ENCODE peak calls at places on chromosomes 11 and 22, in four cellular contexts. O is bronchial epithelial cell, Y is Peyer's patch, X is T-helper 9 cell. P is an unnamed sample.

GRCh38 chr11:94974178-94974577 is 669 bp downstream of the KDM4D start:
- DNase-seq in O (no peak), Y (no peak), X (no peak), P (no peak)

GRCh38 chr11:62544521-62545436 is 1.8 kb downstream of the AHNAK start:
- DNase-seq in O (peak), Y (peak), X (no peak), P (peak)

GRCh38 chr11:117425679-117426296 is 98.1 kb downstream of the CEP164 start:
- DNase-seq in O (no peak), Y (no peak), X (no peak), P (no peak)

GRCh38 chr11:129853508-129854228 is 38.0 kb downstream of the TMEM45B start:
- DNase-seq in O (peak), Y (peak), X (peak), P (peak)

GRCh38 chr11:61596539-61596938 is 15.7 kb upstream of the SYT7 start:
- DNase-seq in O (no peak), Y (no peak), X (no peak), P (no peak)

GRCh38 chr11:131685906-131686305 is 315.5 kb downstream of the NTM start:
- DNase-seq in O (no peak), Y (no peak), X (no peak), P (no peak)

GRCh38 chr11:61054927-61055562 is 47.2 kb upstream of the CD5 start:
- DNase-seq in O (no peak), Y (peak), X (no peak), P (no peak)

GRCh38 chr22:46100401-46101105 is 49.8 kb upstream of the PPARA start:
- DNase-seq in O (no peak), Y (no peak), X (no peak), P (no peak)

GRCh38 chr11:74055938-74056337 is 47.1 kb upstream of the UCP3 start:
- DNase-seq in O (peak), Y (no peak), X (no peak), P (no peak)

GRCh38 chr11:74086242-74086884 is 77.5 kb upstream of the UCP3 start:
- DNase-seq in O (no peak), Y (no peak), X (no peak), P (no peak)

GRCh38 chr11:99773646-99774045 is 752.9 kb downstream of the CNTN5 start:
- DNase-seq in O (no peak), Y (no peak), X (no peak), P (no peak)

GRCh38 chr11:122681731-122682130 is 26.2 kb downstream of the UBASH3B start:
- DNase-seq in O (no peak), Y (no peak), X (no peak), P (no peak)

GRCh38 chr22:42967005-42967404 is 47.9 kb downstream of the PACSIN2 start:
- DNase-seq in O (no peak), Y (no peak), X (no peak), P (no peak)

GRCh38 chr11:71364176-71364671 is 84.0 kb downstream of the DHCR7 start:
- DNase-seq in O (no peak), Y (no peak), X (no peak), P (no peak)

GRCh38 chr11:97451441-97451840 is 1061.6 kb downstream of the JRKL start:
- DNase-seq in O (no peak), Y (no peak), X (no peak), P (no peak)

GRCh38 chr22:48061726-48062125 is 1299.3 kb downstream of the TBC1D22A start:
- DNase-seq in O (no peak), Y (no peak), X (no peak), P (no peak)

GRCh38 chr11:69249641-69250502 is 44.1 kb upstream of the MYEOV start:
- DNase-seq in O (peak), Y (peak), X (no peak), P (no peak)